ENCODE peak calls at places on chromosomes 12 and 14, in ten cellular contexts. B, Q, D, R, O, E, X, A, C and G are unnamed samples.

GRCh38 chr12:107519906-107520859 is 165.4 kb upstream of the PWP1 start:
- DNase-seq in C (no peak), R (no peak), X (peak), A (no peak), Q (no peak), B (no peak), O (no peak), D (peak), E (no peak), G (no peak)

GRCh38 chr14:33307691-33308369 is 369.2 kb downstream of the NPAS3 start:
- DNase-seq in D (no peak), X (peak), B (no peak), R (peak), Q (no peak), E (peak), A (peak), C (no peak), O (peak), G (peak)

GRCh38 chr12:2959194-2959507 is at the start of gene TEAD4:
- DNase-seq in R (peak), X (peak), E (peak), O (no peak), B (peak), D (peak), Q (peak), A (peak), C (no peak), G (peak)

GRCh38 chr12:48422060-48422459 is 50.3 kb upstream of the ANP32D start:
- DNase-seq in D (no peak), R (no peak), B (no peak), A (peak), E (no peak), X (no peak), Q (peak), C (no peak), O (no peak), G (no peak)

GRCh38 chr12:109016978-109017377 is 3.9 kb downstream of the SVOP start:
- DNase-seq in Q (no peak), O (no peak), B (no peak), D (no peak), R (no peak), A (no peak), X (no peak), E (no peak), C (no peak), G (no peak)

GRCh38 chr14:56196274-56196673 is 78.1 kb downstream of the PELI2 start:
- DNase-seq in C (no peak), E (no peak), A (peak), Q (no peak), R (peak), O (no peak), D (no peak), X (no peak), B (no peak), G (no peak)

GRCh38 chr12:79531547-79531946 is 159.2 kb downstream of the PAWR start:
- DNase-seq in O (no peak), E (no peak), B (no peak), R (no peak), X (no peak), Q (peak), C (no peak), A (peak), D (no peak), G (no peak)

GRCh38 chr12:78703820-78704525 is 160.6 kb upstream of the SYT1 start:
- DNase-seq in O (no peak), R (peak), B (no peak), A (peak), Q (peak), X (no peak), D (no peak), C (no peak), E (no peak), G (peak)

GRCh38 chr14:90397401-90398314 is 829 bp downstream of the CALM1 start:
- DNase-seq in R (peak), B (peak), O (peak), E (peak), A (peak), Q (peak), D (peak), X (peak), C (no peak), G (peak)

GRCh38 chr12:1890119-1890703 is 28.2 kb downstream of the CACNA2D4 start:
- DNase-seq in D (peak), B (no peak), R (no peak), X (no peak), O (no peak), Q (no peak), A (no peak), E (no peak), C (no peak), G (no peak)

GRCh38 chr12:77947326-77947725 is 116.6 kb downstream of the NAV3 start:
- DNase-seq in R (peak), D (no peak), Q (peak), X (no peak), B (no peak), O (no peak), A (peak), E (no peak), C (no peak), G (peak)

DNA sequence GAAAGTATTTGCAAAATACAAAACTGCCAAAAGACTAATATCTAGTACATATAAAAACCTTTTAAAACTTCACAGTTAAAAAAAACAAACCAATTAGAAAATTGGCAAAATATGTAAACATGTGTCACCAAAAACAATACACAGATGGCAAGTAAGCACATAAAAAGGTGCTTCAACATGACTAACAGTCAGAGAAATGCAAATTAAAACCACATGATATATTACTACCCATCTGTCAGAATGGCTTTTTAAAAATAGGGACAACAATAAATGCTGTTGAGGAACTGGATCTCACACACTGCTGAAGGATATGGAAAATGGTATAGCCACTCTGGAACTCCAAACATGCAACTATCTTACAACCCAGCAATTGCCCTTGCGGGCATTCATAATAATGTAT is 1153.6 kb downstream of the FLRT2 start:
- DNase-seq in B (no peak), X (no peak), R (peak), O (no peak), C (no peak), E (no peak), A (no peak), D (no peak), Q (no peak), G (peak)
- TF ChIP-seq CTCF in B (no peak), X (no peak), R (no peak), O (no peak), C (no peak), E (no peak), A (no peak), D (no peak), Q (no peak), G (no peak)

DNA sequence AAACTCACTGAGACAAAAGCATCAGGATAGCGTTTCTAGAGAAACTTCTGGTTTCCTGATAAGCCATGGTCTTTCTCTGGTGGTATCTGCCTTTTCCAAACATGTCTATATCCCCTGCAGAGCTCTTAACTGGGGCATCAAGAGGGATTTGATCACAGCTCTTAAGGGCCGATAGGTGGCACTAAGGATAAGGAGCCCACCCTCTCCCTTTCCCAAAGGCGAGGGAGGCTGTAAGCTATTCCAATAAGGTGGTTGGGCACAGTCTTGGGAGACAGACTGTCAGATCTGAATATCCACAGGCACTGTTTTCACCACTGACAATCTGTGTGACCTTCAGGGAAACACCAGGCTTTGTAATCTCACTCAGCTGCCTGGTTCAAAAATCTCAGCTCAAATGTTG is 206.0 kb downstream of the ADGRD1 start:
- DNase-seq in D (no peak), O (no peak), Q (no peak), R (no peak), C (no peak), A (no peak), E (peak), B (no peak), X (no peak), G (no peak)
- TF ChIP-seq CTCF in D (no peak), O (no peak), Q (no peak), R (no peak), C (no peak), A (no peak), E (peak), B (no peak), X (no peak), G (no peak)

GRCh38 chr12:127926004-127926403 is 341.0 kb upstream of the TMEM132C start:
- DNase-seq in Q (peak), C (no peak), O (peak), E (peak), A (peak), R (peak), D (no peak), X (peak), B (no peak), G (no peak)
- TF ChIP-seq CTCF in Q (peak), C (no peak), O (peak), E (peak), A (peak), R (peak), D (no peak), X (peak), B (no peak), G (peak)

DNA sequence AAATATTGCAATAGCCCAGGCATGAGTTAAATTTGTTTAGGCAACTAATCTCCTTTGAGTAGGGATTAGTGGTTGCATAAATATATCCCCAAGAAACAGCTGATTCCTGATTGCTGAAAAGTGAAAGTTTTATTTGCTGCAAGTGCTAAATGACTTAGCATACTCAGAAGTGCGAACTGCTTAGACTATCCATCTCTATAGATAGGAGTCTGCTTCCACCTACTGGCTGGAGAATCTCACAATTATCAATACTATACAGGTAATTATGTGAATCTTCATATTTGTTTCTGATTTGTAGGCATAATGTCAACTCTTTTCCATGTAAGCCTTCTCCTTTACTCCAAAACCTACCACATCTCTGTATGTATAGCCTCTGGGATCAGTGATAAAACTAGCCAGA is 11.9 kb upstream of the SLCO1B3 start:
- DNase-seq in E (peak), Q (peak), B (no peak), C (no peak), X (no peak), O (peak), A (peak), R (peak), D (no peak), G (no peak)
- TF ChIP-seq CTCF in E (peak), Q (no peak), B (peak), C (no peak), X (peak), O (peak), A (no peak), R (peak), D (peak), G (no peak)

GRCh38 chr12:58416211-58416610 is 474.8 kb downstream of the ATP23 start:
- DNase-seq in D (no peak), A (peak), X (no peak), O (no peak), R (peak), B (no peak), C (no peak), Q (peak), E (no peak), G (peak)
- TF ChIP-seq CTCF in D (no peak), A (peak), X (no peak), O (no peak), R (peak), B (no peak), C (no peak), Q (peak), E (no peak), G (peak)

GRCh38 chr14:60515244-60515695 is 6.3 kb downstream of the SIX6 start:
- DNase-seq in A (no peak), O (no peak), E (peak), Q (no peak), R (no peak), B (no peak), X (no peak), C (no peak), D (no peak), G (no peak)
- TF ChIP-seq CTCF in A (no peak), O (no peak), E (no peak), Q (no peak), R (no peak), B (no peak), X (peak), C (no peak), D (no peak), G (no peak)

DNA sequence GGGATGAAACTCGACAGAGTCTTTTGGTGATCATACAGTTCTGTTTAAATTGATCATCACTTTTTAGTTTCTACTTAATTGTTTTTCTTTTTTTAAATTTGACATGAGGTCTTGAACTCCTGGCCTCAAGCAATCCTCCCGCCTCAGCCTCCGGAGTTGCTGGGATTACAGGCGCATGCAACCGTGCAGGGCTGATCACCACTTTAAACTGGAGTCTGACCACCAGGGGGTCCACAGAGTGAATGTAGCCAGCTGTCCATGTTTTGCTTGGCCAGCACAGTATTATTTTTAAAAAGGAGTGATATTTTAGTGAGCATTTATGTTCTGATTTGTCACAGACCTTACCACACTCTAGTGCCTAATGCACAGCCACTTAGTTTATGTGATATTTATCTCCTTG is 10.7 kb downstream of the DAAM1 start:
- DNase-seq in D (no peak), X (no peak), R (no peak), B (no peak), Q (peak), C (no peak), O (no peak), E (no peak), A (no peak), G (no peak)
- TF ChIP-seq CTCF in D (no peak), X (no peak), R (no peak), B (no peak), Q (peak), C (no peak), O (no peak), E (no peak), A (peak), G (peak)

DNA sequence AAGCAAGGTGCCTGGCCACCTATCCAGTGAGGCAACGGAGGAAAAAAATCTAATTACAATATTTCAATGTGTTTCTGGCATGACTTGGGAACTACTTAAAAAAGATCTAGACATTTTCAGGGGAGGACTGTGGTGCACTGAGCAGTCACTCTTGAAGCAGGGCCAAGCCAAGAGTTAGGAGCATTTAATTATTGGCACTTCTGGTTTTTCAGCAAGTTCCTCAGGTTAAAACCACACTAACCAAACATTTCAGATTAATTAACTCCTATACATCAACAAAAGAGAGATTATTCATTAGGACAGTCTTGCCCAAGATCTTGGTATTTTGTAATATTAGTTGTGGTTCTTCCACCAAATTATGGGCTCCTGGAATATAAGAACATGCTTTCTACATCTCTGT is 25.6 kb downstream of the PRKAB1 start:
- DNase-seq in Q (no peak), D (no peak), A (no peak), C (no peak), X (no peak), R (peak), O (no peak), E (no peak), B (no peak), G (no peak)
- TF ChIP-seq CTCF in Q (no peak), D (no peak), A (no peak), C (no peak), X (no peak), R (no peak), O (no peak), E (no peak), B (no peak), G (no peak)

GRCh38 chr12:69657376-69658137 is 41.5 kb downstream of the BEST3 start:
- DNase-seq in X (no peak), C (no peak), O (no peak), R (peak), Q (peak), D (no peak), A (peak), E (no peak), B (no peak), G (no peak)

GRCh38 chr12:69662764-69663163 is 36.3 kb downstream of the BEST3 start:
- DNase-seq in E (no peak), B (no peak), C (no peak), D (no peak), A (no peak), Q (no peak), R (no peak), O (no peak), X (no peak), G (no peak)

GRCh38 chr12:69658203-69658602 is 40.9 kb downstream of the BEST3 start:
- DNase-seq in E (no peak), Q (no peak), O (no peak), D (no peak), X (no peak), R (no peak), C (no peak), B (no peak), A (no peak), G (no peak)

GRCh38 chr12:69661386-69661785 is 37.7 kb downstream of the BEST3 start:
- DNase-seq in O (no peak), E (no peak), Q (no peak), C (no peak), B (no peak), D (no peak), R (no peak), A (no peak), X (no peak), G (no peak)

GRCh38 chr12:69660164-69660863 is 38.8 kb downstream of the BEST3 start:
- DNase-seq in X (no peak), D (no peak), A (no peak), B (no peak), R (no peak), E (no peak), Q (no peak), O (no peak), C (no peak), G (no peak)
- TF ChIP-seq CTCF in X (no peak), D (no peak), A (no peak), B (no peak), R (no peak), E (no peak), Q (no peak), O (no peak), C (no peak), G (no peak)

DNA sequence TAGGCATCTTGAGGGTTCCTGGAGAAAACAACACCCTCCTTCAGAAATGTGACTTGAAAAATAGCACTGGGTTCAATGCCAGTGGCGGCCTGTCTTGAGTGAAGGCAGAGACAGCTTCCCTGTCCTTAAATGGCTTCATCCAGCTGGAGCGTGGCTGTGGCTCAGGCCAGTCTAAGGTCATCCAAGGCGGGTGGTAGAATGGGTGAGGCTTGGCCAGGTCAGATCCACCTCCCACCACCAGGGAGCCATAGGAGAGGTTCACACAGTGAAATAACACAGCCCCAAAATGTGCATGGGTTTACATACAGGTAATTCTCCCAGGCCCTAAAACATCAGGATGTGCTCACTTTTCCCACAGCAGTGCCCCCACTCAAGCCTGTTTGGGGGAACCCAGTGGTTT is 171.3 kb downstream of the PHETA1 start:
- DNase-seq in X (no peak), E (peak), O (no peak), A (no peak), C (no peak), B (no peak), D (no peak), R (no peak), Q (no peak), G (no peak)
- TF ChIP-seq CTCF in X (no peak), E (no peak), O (no peak), A (no peak), C (no peak), B (no peak), D (no peak), R (no peak), Q (no peak), G (no peak)